ENCODE peak calls at places on chromosomes 2 and 18, in four cellular contexts. F is IMR-90, Q is mucosa of descending colon, K is NT2/D1. C is an unnamed sample.

GRCh38 chr2:949894-950626 is 589 bp upstream of the SNTG2 start:
- DNase-seq in Q (no peak), K (no peak), F (no peak), C (no peak)

GRCh38 chr2:54728669-54729120 is 5.2 kb downstream of the EML6 start:
- DNase-seq in F (peak; percentile 88), Q (no peak), K (no peak), C (peak; percentile 39)

GRCh38 chr18:60372598-60372997 is at the start of gene MC4R:
- DNase-seq in Q (peak; percentile 19), F (peak; percentile 82), K (no peak), C (peak; percentile 17)

GRCh38 chr2:135676031-135676430 is 65.6 kb upstream of the UBXN4 start:
- DNase-seq in K (no peak), F (peak; percentile 2), Q (no peak), C (no peak)

GRCh38 chr18:47595816-47596501 is 334.5 kb downstream of the SMAD2 start:
- DNase-seq in Q (peak; percentile 55), F (no peak), K (no peak), C (no peak)

GRCh38 chr2:71716697-71717624 is 263.6 kb downstream of the DYSF start:
- DNase-seq in F (peak; percentile 44), K (no peak), Q (peak; percentile 49), C (no peak)

GRCh38 chr2:109084341-109084740 is 44.7 kb upstream of the SH3RF3 start:
- DNase-seq in F (no peak), K (no peak), Q (no peak), C (peak; percentile 16)

GRCh38 chr2:14975401-14975800 is 342.9 kb downstream of the LRATD1 start:
- DNase-seq in F (peak; percentile 9), Q (no peak), K (no peak), C (no peak)

GRCh38 chr2:125471963-125472362 is 1184.0 kb upstream of the GYPC start:
- DNase-seq in K (peak; percentile 30), F (peak; percentile 38), Q (peak; percentile 41), C (peak; percentile 34)

GRCh38 chr2:144241801-144242200 is 278.1 kb downstream of the ZEB2 start:
- DNase-seq in K (no peak), F (no peak), Q (no peak), C (no peak)

GRCh38 chr2:144239306-144239705 is 280.6 kb downstream of the ZEB2 start:
- DNase-seq in Q (no peak), K (no peak), F (no peak), C (no peak)

GRCh38 chr2:144239726-144240125 is 280.2 kb downstream of the ZEB2 start:
- DNase-seq in F (no peak), Q (no peak), K (no peak), C (no peak)

GRCh38 chr2:144242311-144242710 is 277.6 kb downstream of the ZEB2 start:
- DNase-seq in Q (no peak), K (no peak), F (no peak), C (no peak)

GRCh38 chr2:144240656-144241339 is 279.1 kb downstream of the ZEB2 start:
- DNase-seq in Q (no peak), K (no peak), F (no peak), C (peak; percentile 1)
- H3K4me1 ChIP-seq in Q (no peaks in the 10 kb centered on the region), K (no peaks in the 10 kb centered on the region), F (no peaks in the 10 kb centered on the region), C (no peaks in the 10 kb centered on the region)

DNA sequence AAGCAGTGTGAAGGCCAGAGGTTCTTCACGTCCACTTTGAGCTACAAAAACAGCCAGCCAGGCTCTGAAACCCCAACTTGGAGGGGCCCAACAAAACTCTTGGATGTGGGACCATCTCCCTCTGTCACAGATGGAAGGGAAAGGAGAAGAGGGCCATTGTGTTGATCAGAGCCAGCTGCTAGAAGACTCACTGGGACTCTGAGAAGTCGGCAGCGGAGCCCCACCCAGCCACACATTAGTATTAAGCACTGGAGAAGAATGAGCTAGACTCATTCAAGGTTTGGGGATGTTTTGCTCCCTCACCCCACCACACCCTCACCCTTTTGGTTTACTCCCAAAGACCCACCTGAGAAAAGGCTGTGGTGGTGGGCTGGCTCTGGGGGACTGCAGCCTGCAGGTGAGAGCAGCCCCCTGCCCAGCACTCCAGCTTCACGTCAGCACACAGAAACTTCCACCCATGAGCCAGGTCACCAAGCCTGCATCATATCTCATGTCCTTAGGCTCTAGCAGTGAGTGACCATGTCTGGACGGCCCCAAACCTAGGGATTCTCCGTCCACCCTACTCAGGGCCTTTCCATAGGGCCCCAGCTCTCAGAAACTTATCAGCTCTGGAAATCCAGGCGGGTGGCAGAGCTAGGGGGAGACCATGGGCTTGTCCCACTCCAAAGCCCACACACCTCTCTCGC is 12.6 kb downstream of the TEX51 start:
- DNase-seq in K (no peak), F (no peak), Q (no peak), C (no peak)
- H3K4me1 ChIP-seq in K (no peaks in the 10 kb centered on the region), F (no peaks in the 10 kb centered on the region), Q (no peaks in the 10 kb centered on the region), C (no peaks in the 10 kb centered on the region)

DNA sequence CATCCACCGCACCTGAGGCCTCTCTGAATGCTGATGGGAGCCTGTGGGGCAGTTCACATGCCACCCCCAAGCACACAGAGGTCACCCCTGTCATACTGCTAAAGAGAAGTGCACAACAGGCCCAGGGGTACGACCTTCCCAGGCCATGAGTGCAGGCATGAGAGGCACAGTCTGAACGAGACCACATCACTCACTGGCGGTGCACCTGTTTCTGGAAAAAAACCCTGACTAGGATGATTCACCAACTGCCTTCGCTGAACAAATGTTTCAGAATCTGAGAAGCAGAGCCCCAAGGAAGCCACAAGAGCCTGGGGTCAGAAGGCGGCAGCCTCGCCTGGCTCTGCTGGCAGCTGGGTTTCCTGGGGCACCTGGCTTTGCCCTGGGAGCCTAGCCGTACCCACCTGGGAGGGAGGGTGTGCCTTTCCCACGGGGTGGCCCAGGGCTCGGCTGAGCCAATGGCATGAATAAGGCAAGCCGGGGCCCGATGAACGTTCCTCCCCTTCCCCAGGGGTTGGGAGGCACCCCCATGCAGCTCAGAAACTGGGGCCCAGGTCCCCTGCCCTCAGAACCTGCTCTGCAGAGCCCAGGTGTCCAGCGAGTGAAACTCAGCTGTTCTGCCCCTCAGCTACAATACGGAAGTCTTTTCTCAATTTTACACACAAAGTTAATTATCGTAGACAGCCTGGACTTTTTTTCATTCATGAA is 73.8 kb downstream of the HDAC4 start:
- DNase-seq in F (peak; percentile 69), Q (peak; percentile 39), K (no peak), C (no peak)
- H3K4me1 ChIP-seq in F (peaks cover 56% of the 10 kb centered on the region), Q (peaks cover 29% of the 10 kb centered on the region), K (peaks cover 6% of the 10 kb centered on the region), C (no peaks in the 10 kb centered on the region)

GRCh38 chr2:10397878-10398277 is 50.2 kb downstream of the ODC1 start:
- DNase-seq in K (no peak), Q (no peak), F (no peak), C (no peak)

GRCh38 chr2:10396464-10396863 is 51.7 kb downstream of the ODC1 start:
- DNase-seq in K (no peak), Q (no peak), F (no peak), C (no peak)

GRCh38 chr2:10395893-10396292 is 52.2 kb downstream of the ODC1 start:
- DNase-seq in K (no peak), F (no peak), Q (no peak), C (no peak)

GRCh38 chr2:10398496-10398895 is 49.6 kb downstream of the ODC1 start:
- DNase-seq in Q (peak; percentile 73), F (no peak), K (no peak), C (no peak)

DNA sequence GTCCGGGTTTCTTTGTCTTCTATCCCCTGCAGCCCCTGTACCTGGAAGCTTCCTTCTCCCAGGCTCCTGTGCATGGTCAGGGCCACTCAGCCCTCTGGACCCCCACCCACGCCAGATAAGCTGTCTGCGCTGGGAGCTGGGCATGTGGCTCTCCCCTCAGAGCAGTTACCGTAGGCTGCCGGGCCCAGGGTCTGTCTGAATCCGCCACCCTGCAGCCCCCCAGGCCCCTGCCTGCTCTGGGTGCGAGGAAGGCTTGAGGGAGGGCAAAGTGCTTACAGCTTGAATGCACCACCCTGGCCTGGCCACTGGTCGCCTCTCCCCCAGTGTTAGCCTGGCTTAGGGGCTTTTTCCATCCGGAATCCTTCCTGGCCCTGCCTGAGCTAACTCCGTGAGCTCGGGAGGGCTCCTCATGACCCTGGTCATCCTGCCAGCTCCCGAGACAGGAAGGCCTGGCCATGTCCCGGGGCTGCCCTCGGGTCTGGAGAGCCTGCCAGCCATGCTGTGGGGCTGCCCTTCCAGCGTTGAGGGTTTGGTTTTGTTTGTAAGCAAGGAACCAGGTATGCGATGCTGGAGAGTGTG is 50.7 kb downstream of the ODC1 start:
- DNase-seq in Q (no peak), K (no peak), F (no peak), C (no peak)
- H3K4me1 ChIP-seq in Q (peaks cover 18% of the 10 kb centered on the region), K (peaks cover 7% of the 10 kb centered on the region), F (peaks cover 3% of the 10 kb centered on the region), C (peaks cover 19% of the 10 kb centered on the region)

DNA sequence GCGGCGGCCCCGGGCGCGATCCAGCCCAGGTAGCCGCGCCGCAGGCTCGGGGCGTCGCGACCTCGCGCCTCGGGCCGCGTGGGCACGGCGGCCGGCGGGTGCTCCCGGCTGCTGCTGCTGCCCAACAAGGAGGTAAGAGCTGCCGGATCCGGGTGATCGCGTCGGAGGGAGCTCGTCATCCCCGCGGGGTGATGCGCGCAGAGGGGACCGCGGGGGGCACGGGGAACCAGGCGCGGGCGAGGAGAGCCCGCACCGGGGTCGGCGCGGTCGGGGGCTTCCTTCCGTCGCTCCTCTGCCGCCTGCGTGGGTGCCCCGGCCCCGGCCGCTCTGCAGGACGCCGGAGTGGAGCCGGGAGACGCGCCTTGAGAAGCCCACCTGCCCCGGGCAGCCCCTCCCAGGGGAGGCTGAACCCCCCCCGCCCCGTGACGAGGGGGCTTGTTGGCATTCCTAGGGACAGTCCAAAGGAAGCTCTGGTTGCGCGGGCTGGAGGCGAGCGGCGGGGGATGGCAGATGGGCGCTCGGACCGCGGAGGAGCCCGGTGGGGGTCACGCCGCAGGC is 133.6 kb upstream of the MGAT5 start:
- DNase-seq in K (no peak), F (no peak), Q (peak; percentile 36), C (peak; percentile 32)
- H3K4me1 ChIP-seq in K (no peaks in the 10 kb centered on the region), F (peaks cover 26% of the 10 kb centered on the region), Q (peaks cover 49% of the 10 kb centered on the region), C (peaks cover 12% of the 10 kb centered on the region)

DNA sequence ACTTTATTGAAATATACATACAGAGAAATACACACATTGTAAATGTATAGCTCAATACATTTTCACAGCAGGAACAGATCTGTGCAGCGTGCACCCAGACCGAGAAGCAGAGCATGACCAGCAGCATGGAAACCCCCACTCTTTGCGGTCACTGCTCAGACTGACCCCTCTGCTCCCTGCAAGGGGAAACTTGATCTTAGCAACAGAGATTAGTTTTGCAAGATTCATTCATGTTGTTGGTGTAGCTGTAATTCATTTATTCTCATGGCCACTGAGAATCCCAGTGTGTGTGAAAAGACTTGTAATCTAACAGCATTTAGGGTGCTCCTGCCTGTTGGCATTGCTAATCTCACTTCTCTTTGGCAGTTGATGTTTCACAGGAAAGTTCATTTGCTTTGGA is 35.2 kb downstream of the LPIN1 start:
- DNase-seq in Q (no peak), F (no peak), K (no peak), C (no peak)
- H3K4me1 ChIP-seq in Q (peaks cover 9% of the 10 kb centered on the region), F (no peaks in the 10 kb centered on the region), K (no peaks in the 10 kb centered on the region), C (peaks cover 13% of the 10 kb centered on the region)

GRCh38 chr18:32770181-32770650 is 2.6 kb downstream of the KLHL14 start:
- DNase-seq in K (no peak), F (no peak), Q (no peak), C (no peak)

GRCh38 chr18:32764611-32765244 is 8.1 kb downstream of the KLHL14 start:
- DNase-seq in Q (no peak), K (no peak), F (no peak), C (no peak)

GRCh38 chr18:32769242-32770180 is 3.3 kb downstream of the KLHL14 start:
- DNase-seq in Q (no peak), K (no peak), F (no peak), C (no peak)

GRCh38 chr18:32768646-32769206 is 4.1 kb downstream of the KLHL14 start:
- DNase-seq in F (no peak), K (no peak), Q (no peak), C (no peak)

DNA sequence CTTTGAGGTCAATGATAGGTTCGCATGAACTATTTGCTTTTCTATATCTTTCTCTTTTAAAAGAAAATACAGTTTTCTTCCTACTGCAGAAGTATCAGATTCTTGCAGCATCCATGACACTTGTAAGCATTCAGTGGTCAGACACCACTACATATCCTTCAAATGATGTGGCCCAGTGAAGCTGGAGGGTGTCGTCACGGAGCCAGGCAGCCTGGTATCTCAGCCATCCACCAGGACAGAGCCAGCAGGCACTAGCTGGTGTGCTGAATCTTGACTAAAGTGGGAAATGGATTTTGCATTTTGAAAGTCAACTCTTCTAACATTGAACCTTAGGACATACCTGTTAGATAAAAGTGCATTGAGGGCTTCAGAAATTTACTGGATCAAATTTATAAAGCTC is 5.4 kb downstream of the KLHL14 start:
- DNase-seq in Q (no peak), F (no peak), K (no peak), C (no peak)
- H3K4me1 ChIP-seq in Q (peaks cover 20% of the 10 kb centered on the region), F (no peaks in the 10 kb centered on the region), K (no peaks in the 10 kb centered on the region), C (no peaks in the 10 kb centered on the region)